ENCODE peak calls at places on chromosomes 13 and 19, in seven cellular contexts. V is NCI-H2081; T is stimulated activated CD4-positive, alpha-beta T cell treated with anti-CD3 and anti-CD28 coated beads, Interleukin-2, amount 100 ng/mL, for 48 hours; E is stimulated activated naive B cell treated with anti-CD40 and anti-IgM and Interleukin-4, amounts not matched to agents 10 μg/mL and 1 μg/mL and 100 μg/mL, for 72 hours; W is T-cell; S is colonic mucosa; L is A549. U is an unnamed sample.

GRCh38 chr13:112712451-112712881 is 22.6 kb downstream of the ATP11A start:
- DNase-seq in V (no peak), T (no peak), E (no peak), W (no peak), S (no peak), L (no peak), U (no peak)

GRCh38 chr19:7292950-7293794 is 1.0 kb downstream of the INSR start:
- DNase-seq in V (no peak), T (no peak), E (peak), W (no peak), S (peak), L (no peak), U (no peak)

GRCh38 chr19:44807652-44808462 is 1.0 kb upstream of the BCAM start:
- DNase-seq in V (no peak), T (no peak), E (no peak), W (no peak), S (peak), L (peak), U (no peak)

GRCh38 chr13:89925107-89925506 is 1422.4 kb upstream of the MIR17HG start:
- DNase-seq in V (peak), T (no peak), E (no peak), W (no peak), S (no peak), L (peak), U (peak)

GRCh38 chr19:7692417-7693088 is 9.4 kb downstream of the FCER2 start:
- DNase-seq in V (no peak), T (no peak), E (no peak), W (no peak), S (no peak), L (no peak), U (no peak)

GRCh38 chr13:75704942-75705320 is 68.8 kb downstream of the LMO7 start:
- DNase-seq in V (no peak), T (no peak), E (no peak), W (no peak), S (peak), L (peak), U (peak)

GRCh38 chr13:38755792-38756191 is 68.9 kb downstream of the FREM2 start:
- DNase-seq in V (peak), T (no peak), E (no peak), W (no peak), S (no peak), L (no peak), U (peak)

GRCh38 chr19:6828698-6829633 is 56.5 kb downstream of the VAV1 start:
- DNase-seq in V (no peak), T (peak), E (peak), W (peak), S (no peak), L (peak), U (no peak)

GRCh38 chr19:11268783-11269267 is 6.5 kb upstream of the DOCK6 start:
- DNase-seq in V (no peak), T (no peak), E (no peak), W (no peak), S (peak), L (peak), U (no peak)

GRCh38 chr19:38034153-38034835 is 127.3 kb downstream of the SIPA1L3 start:
- DNase-seq in V (no peak), T (no peak), E (peak), W (no peak), S (no peak), L (no peak), U (no peak)

GRCh38 chr13:113774177-113775107 is 15.4 kb downstream of the TMEM255B start:
- DNase-seq in V (no peak), T (no peak), E (no peak), W (no peak), S (no peak), L (no peak), U (no peak)

GRCh38 chr13:29513002-29513980 is 82.2 kb downstream of the SLC7A1 start:
- DNase-seq in V (no peak), T (no peak), E (no peak), W (no peak), S (no peak), L (no peak), U (no peak)

GRCh38 chr13:58979851-58980250 is 1183.9 kb downstream of the DIAPH3 start:
- DNase-seq in V (no peak), T (no peak), E (no peak), W (no peak), S (no peak), L (no peak), U (no peak)

GRCh38 chr13:111389621-111390521 is 69.4 kb downstream of the TEX29 start:
- DNase-seq in V (no peak), T (no peak), E (no peak), W (no peak), S (no peak), L (no peak), U (no peak)

GRCh38 chr13:80251403-80251802 is 89.5 kb downstream of the SPRY2 start:
- DNase-seq in V (no peak), T (no peak), E (no peak), W (no peak), S (no peak), L (peak), U (peak)